ENCODE peak calls at places on chromosomes 3 and 15, in eight cellular contexts. One of them, this sample, is unnamed.

GRCh38 chr15:100779331-100780207 is 100.1 kb upstream of the ALDH1A3 start:
- DNase-seq in BE2C: no peak
- DNase-seq in heart right ventricle: peak; percentile 0
- DNase-seq in fibroblast of lung: no peak
- DNase-seq in mammary epithelial cell: no peak
- DNase-seq in thoracic aorta: no peak
- DNase-seq in esophagus squamous epithelium: no peak
- DNase-seq in A549: no peak
- DNase-seq in this sample: no peak

GRCh38 chr3:178186666-178187065 is 349.6 kb upstream of the KCNMB2 start:
- DNase-seq in BE2C: no peak
- DNase-seq in heart right ventricle: no peak
- DNase-seq in fibroblast of lung: no peak
- DNase-seq in mammary epithelial cell: no peak
- DNase-seq in thoracic aorta: no peak
- DNase-seq in esophagus squamous epithelium: no peak
- DNase-seq in A549: no peak
- DNase-seq in this sample: no peak

GRCh38 chr15:81275711-81276417 is 48.1 kb downstream of the STARD5 start:
- DNase-seq in BE2C: no peak
- DNase-seq in heart right ventricle: no peak
- DNase-seq in fibroblast of lung: peak; percentile 18
- DNase-seq in mammary epithelial cell: no peak
- DNase-seq in thoracic aorta: no peak
- DNase-seq in esophagus squamous epithelium: no peak
- DNase-seq in A549: no peak
- DNase-seq in this sample: no peak

GRCh38 chr3:98985406-98985805 is 83.9 kb upstream of the DCBLD2 start:
- DNase-seq in BE2C: no peak
- DNase-seq in heart right ventricle: no peak
- DNase-seq in fibroblast of lung: peak; percentile 38
- DNase-seq in mammary epithelial cell: no peak
- DNase-seq in thoracic aorta: no peak
- DNase-seq in esophagus squamous epithelium: no peak
- DNase-seq in A549: peak; percentile 70
- DNase-seq in this sample: no peak

GRCh38 chr3:168094580-168094876 is 1.2 kb downstream of the GOLIM4 start:
- DNase-seq in BE2C: peak; percentile 81
- DNase-seq in heart right ventricle: no peak
- DNase-seq in fibroblast of lung: no peak
- DNase-seq in mammary epithelial cell: no peak
- DNase-seq in thoracic aorta: peak; percentile 3
- DNase-seq in esophagus squamous epithelium: no peak
- DNase-seq in A549: no peak
- DNase-seq in this sample: no peak

GRCh38 chr3:71064976-71065763 is 518.4 kb downstream of the FOXP1 start:
- DNase-seq in BE2C: peak; percentile 64
- DNase-seq in heart right ventricle: peak; percentile 54
- DNase-seq in fibroblast of lung: peak; percentile 47
- DNase-seq in mammary epithelial cell: peak; percentile 48
- DNase-seq in thoracic aorta: peak; percentile 15
- DNase-seq in esophagus squamous epithelium: no peak
- DNase-seq in A549: peak; percentile 37
- DNase-seq in this sample: peak; percentile 63

GRCh38 chr3:170542704-170543103 is 43.2 kb downstream of the SLC7A14 start:
- DNase-seq in BE2C: no peak
- DNase-seq in heart right ventricle: no peak
- DNase-seq in fibroblast of lung: peak; percentile 43
- DNase-seq in mammary epithelial cell: no peak
- DNase-seq in thoracic aorta: no peak
- DNase-seq in esophagus squamous epithelium: no peak
- DNase-seq in A549: no peak
- DNase-seq in this sample: no peak

GRCh38 chr15:59339252-59339672 is 33.4 kb downstream of the MYO1E start:
- DNase-seq in BE2C: no peak
- DNase-seq in heart right ventricle: no peak
- DNase-seq in fibroblast of lung: peak; percentile 80
- DNase-seq in mammary epithelial cell: peak; percentile 94
- DNase-seq in thoracic aorta: no peak
- DNase-seq in esophagus squamous epithelium: no peak
- DNase-seq in A549: peak; percentile 64
- DNase-seq in this sample: peak; percentile 14

GRCh38 chr3:183551930-183552329 is 3.6 kb downstream of the KLHL6 start:
- DNase-seq in BE2C: no peak
- DNase-seq in heart right ventricle: no peak
- DNase-seq in fibroblast of lung: no peak
- DNase-seq in mammary epithelial cell: no peak
- DNase-seq in thoracic aorta: no peak
- DNase-seq in esophagus squamous epithelium: no peak
- DNase-seq in A549: no peak
- DNase-seq in this sample: no peak

GRCh38 chr15:50964075-50964474 is 55.6 kb downstream of the AP4E1 start:
- DNase-seq in BE2C: no peak
- DNase-seq in heart right ventricle: no peak
- DNase-seq in fibroblast of lung: no peak
- DNase-seq in mammary epithelial cell: no peak
- DNase-seq in thoracic aorta: no peak
- DNase-seq in esophagus squamous epithelium: no peak
- DNase-seq in A549: no peak
- DNase-seq in this sample: no peak

DNA sequence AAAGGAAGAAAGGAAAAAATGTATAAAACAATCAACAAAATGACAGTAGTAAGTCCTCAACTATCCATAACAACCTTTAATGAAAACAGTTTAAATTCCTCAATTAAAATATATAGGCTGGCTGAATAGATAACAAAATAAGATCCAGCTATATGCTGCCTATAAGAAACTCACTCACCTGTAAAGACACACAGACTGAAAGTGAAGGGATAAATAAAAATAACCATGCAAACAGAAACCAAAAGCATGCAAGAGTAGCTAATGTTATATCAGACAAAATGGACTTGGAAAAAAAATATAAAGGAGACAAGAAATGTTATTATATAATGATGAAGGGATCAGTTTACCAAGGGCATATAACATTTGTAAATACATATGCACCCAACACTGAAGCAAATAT is 51.2 kb downstream of the AP4E1 start:
- DNase-seq in BE2C: no peak
- DNase-seq in heart right ventricle: no peak
- DNase-seq in fibroblast of lung: no peak
- DNase-seq in mammary epithelial cell: no peak
- DNase-seq in thoracic aorta: no peak
- DNase-seq in esophagus squamous epithelium: no peak
- DNase-seq in A549: no peak
- DNase-seq in this sample: no peak
- H3K9me3 ChIP-seq in BE2C: no peaks in the 10 kb centered on the region
- H3K9me3 ChIP-seq in heart right ventricle: peaks cover 52% of the 10 kb centered on the region
- H3K9me3 ChIP-seq in fibroblast of lung: no peaks in the 10 kb centered on the region
- H3K9me3 ChIP-seq in mammary epithelial cell: no peaks in the 10 kb centered on the region
- H3K9me3 ChIP-seq in thoracic aorta: peaks cover 13% of the 10 kb centered on the region
- H3K9me3 ChIP-seq in esophagus squamous epithelium: peaks cover 38% of the 10 kb centered on the region
- H3K9me3 ChIP-seq in A549: peaks cover 29% of the 10 kb centered on the region
- H3K9me3 ChIP-seq in this sample: peaks cover 29% of the 10 kb centered on the region

DNA sequence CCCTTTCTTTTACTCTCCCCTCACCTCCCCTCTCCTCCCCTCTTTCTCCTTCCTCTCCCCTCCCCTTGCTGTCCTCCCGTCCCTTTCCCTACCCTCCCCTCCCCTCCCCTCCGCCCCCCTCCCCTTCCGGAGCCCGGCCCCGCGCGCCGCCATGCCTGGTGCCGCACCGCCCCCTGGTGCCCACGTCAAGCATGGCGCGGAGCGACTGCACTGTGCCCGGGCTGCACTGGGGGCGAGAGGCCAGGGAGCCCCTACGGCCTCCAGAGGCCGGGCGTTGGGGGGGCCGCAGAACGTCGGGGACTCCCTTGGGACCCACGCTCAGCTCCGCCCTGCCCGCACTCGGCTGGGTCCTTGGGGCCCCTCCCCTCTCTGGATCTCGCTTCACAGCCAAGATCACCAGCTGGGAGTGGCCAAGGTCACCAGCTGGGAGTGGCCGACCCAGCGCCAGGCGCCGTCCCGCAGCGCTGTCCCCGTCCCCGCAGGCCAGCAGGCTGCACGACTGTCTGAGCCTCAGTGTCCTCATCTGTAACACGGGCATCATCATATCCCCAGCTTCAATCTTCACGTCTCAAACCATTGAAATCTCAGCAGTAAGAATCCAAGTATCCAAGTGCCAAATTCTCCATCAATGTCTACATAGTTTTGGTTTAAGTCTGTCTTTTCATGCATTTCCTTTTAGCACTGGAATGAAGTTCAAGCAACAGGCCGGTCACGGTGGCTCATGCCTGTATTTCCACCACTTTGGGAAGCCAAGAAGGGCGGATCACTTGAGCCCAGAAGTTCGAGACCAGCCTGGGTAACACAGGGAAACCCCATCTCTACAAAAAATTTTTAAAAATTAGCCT is 42.5 kb downstream of the TPRA1 start:
- DNase-seq in BE2C: peak; percentile 89
- DNase-seq in heart right ventricle: peak; percentile 74
- DNase-seq in fibroblast of lung: peak; percentile 56
- DNase-seq in mammary epithelial cell: peak; percentile 16
- DNase-seq in thoracic aorta: no peak
- DNase-seq in esophagus squamous epithelium: no peak
- DNase-seq in A549: peak; percentile 61
- DNase-seq in this sample: peak; percentile 86
- TF ChIP-seq CTCF in BE2C: peak; percentile 58
- TF ChIP-seq CTCF in heart right ventricle: peak; percentile 81
- TF ChIP-seq CTCF in fibroblast of lung: peak; percentile 52
- TF ChIP-seq CTCF in mammary epithelial cell: peak; percentile 42
- TF ChIP-seq CTCF in thoracic aorta: peak; percentile 87
- TF ChIP-seq CTCF in esophagus squamous epithelium: peak; percentile 75
- TF ChIP-seq CTCF in A549: peak; percentile 67
- TF ChIP-seq CTCF in this sample: peak; percentile 84

GRCh38 chr15:20357139-20358065 is 184.2 kb downstream of the GOLGA6L6 start:
- DNase-seq in BE2C: no peak
- DNase-seq in heart right ventricle: no peak
- DNase-seq in fibroblast of lung: no peak
- DNase-seq in mammary epithelial cell: no peak
- DNase-seq in thoracic aorta: no peak
- DNase-seq in esophagus squamous epithelium: no peak
- DNase-seq in A549: peak; percentile 24
- DNase-seq in this sample: no peak
- H3K9me3 ChIP-seq in BE2C: no peaks in the 10 kb centered on the region
- H3K9me3 ChIP-seq in heart right ventricle: no peaks in the 10 kb centered on the region
- H3K9me3 ChIP-seq in fibroblast of lung: peaks cover 9% of the 10 kb centered on the region
- H3K9me3 ChIP-seq in mammary epithelial cell: no peaks in the 10 kb centered on the region
- H3K9me3 ChIP-seq in thoracic aorta: no peaks in the 10 kb centered on the region
- H3K9me3 ChIP-seq in esophagus squamous epithelium: peaks cover 7% of the 10 kb centered on the region
- H3K9me3 ChIP-seq in A549: peaks cover 9% of the 10 kb centered on the region
- H3K9me3 ChIP-seq in this sample: no peaks in the 10 kb centered on the region

GRCh38 chr15:35078221-35078915 is 6.7 kb downstream of the NANOGP8 start:
- DNase-seq in BE2C: peak; percentile 48
- DNase-seq in heart right ventricle: no peak
- DNase-seq in fibroblast of lung: peak; percentile 51
- DNase-seq in mammary epithelial cell: peak; percentile 16
- DNase-seq in thoracic aorta: no peak
- DNase-seq in esophagus squamous epithelium: no peak
- DNase-seq in A549: peak; percentile 75
- DNase-seq in this sample: peak; percentile 42

GRCh38 chr15:35080226-35080625 is 4.9 kb downstream of the NANOGP8 start:
- DNase-seq in BE2C: no peak
- DNase-seq in heart right ventricle: no peak
- DNase-seq in fibroblast of lung: peak; percentile 13
- DNase-seq in mammary epithelial cell: no peak
- DNase-seq in thoracic aorta: no peak
- DNase-seq in esophagus squamous epithelium: no peak
- DNase-seq in A549: no peak
- DNase-seq in this sample: no peak
- TF ChIP-seq CTCF in BE2C: no peak
- TF ChIP-seq CTCF in heart right ventricle: no peak
- TF ChIP-seq CTCF in fibroblast of lung: no peak
- TF ChIP-seq CTCF in mammary epithelial cell: no peak
- TF ChIP-seq CTCF in thoracic aorta: no peak
- TF ChIP-seq CTCF in esophagus squamous epithelium: no peak
- TF ChIP-seq CTCF in A549: no peak
- TF ChIP-seq CTCF in this sample: no peak

GRCh38 chr3:44576661-44577060 is 8.1 kb upstream of the ZNF660 start:
- DNase-seq in BE2C: no peak
- DNase-seq in heart right ventricle: no peak
- DNase-seq in fibroblast of lung: no peak
- DNase-seq in mammary epithelial cell: no peak
- DNase-seq in thoracic aorta: no peak
- DNase-seq in esophagus squamous epithelium: no peak
- DNase-seq in A549: no peak
- DNase-seq in this sample: no peak

GRCh38 chr3:44568561-44568960 is 13.6 kb downstream of the ZKSCAN7 start:
- DNase-seq in BE2C: no peak
- DNase-seq in heart right ventricle: no peak
- DNase-seq in fibroblast of lung: peak; percentile 83
- DNase-seq in mammary epithelial cell: peak; percentile 81
- DNase-seq in thoracic aorta: no peak
- DNase-seq in esophagus squamous epithelium: no peak
- DNase-seq in A549: no peak
- DNase-seq in this sample: no peak

DNA sequence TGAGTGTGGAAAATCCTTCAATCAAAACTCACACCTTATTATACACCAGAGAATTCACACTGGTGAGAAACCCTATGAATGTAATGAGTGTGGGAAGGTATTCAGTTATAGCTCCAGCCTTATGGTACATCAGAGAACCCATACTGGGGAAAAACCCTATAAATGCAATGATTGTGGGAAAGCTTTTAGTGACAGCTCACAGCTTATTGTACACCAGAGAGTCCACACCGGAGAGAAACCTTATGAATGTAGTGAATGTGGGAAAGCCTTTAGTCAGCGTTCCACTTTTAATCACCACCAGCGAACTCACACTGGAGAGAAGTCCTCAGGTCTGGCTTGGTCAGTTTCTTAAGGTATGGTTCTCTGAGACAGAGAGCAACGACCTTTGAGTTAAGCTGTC is 13.7 kb upstream of the ZNF660 start:
- DNase-seq in BE2C: no peak
- DNase-seq in heart right ventricle: no peak
- DNase-seq in fibroblast of lung: no peak
- DNase-seq in mammary epithelial cell: no peak
- DNase-seq in thoracic aorta: no peak
- DNase-seq in esophagus squamous epithelium: no peak
- DNase-seq in A549: no peak
- DNase-seq in this sample: no peak
- H3K9me3 ChIP-seq in BE2C: no peaks in the 10 kb centered on the region
- H3K9me3 ChIP-seq in heart right ventricle: peaks cover 67% of the 10 kb centered on the region
- H3K9me3 ChIP-seq in fibroblast of lung: no peaks in the 10 kb centered on the region
- H3K9me3 ChIP-seq in mammary epithelial cell: peaks cover 25% of the 10 kb centered on the region
- H3K9me3 ChIP-seq in thoracic aorta: peaks cover 38% of the 10 kb centered on the region
- H3K9me3 ChIP-seq in esophagus squamous epithelium: peaks cover 48% of the 10 kb centered on the region
- H3K9me3 ChIP-seq in A549: peaks cover 10% of the 10 kb centered on the region
- H3K9me3 ChIP-seq in this sample: no peaks in the 10 kb centered on the region

DNA sequence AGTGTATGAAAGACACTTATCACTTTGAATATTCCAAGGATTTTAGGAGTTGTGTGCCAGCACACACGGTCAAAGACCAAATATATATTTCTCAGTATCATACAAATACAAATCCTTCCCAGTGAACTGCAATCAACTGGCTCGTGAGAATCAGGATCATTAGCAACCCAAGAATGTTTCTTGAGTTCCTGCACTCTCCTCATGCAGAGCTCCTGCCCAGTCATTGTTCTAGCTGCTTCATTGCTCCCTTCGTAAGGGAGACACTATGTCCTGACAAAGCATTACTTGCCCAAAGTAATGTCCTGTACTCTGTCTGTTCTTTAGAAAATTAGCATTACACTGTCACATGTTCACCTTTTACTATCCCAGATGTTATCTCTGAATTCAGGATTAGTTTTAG is 92.0 kb upstream of the SLC4A7 start:
- DNase-seq in BE2C: no peak
- DNase-seq in heart right ventricle: no peak
- DNase-seq in fibroblast of lung: no peak
- DNase-seq in mammary epithelial cell: no peak
- DNase-seq in thoracic aorta: no peak
- DNase-seq in esophagus squamous epithelium: no peak
- DNase-seq in A549: no peak
- DNase-seq in this sample: no peak
- TF ChIP-seq CTCF in BE2C: no peak
- TF ChIP-seq CTCF in heart right ventricle: no peak
- TF ChIP-seq CTCF in fibroblast of lung: no peak
- TF ChIP-seq CTCF in mammary epithelial cell: no peak
- TF ChIP-seq CTCF in thoracic aorta: no peak
- TF ChIP-seq CTCF in esophagus squamous epithelium: no peak
- TF ChIP-seq CTCF in A549: no peak
- TF ChIP-seq CTCF in this sample: no peak